ENCODE peak calls at places on chromosome 16, in eight cellular contexts. E is T-helper 17 cell, D is HFF-Myc, Y is HFFc6, S is RCC 7860, L is GM12878, O is AG09309, Q is ELF-1. V is an unnamed sample.

GRCh38 chr16:61374071-61374470 is 662.2 kb downstream of the CDH8 start:
- DNase-seq in E (no peak), D (no peak), Y (no peak), S (no peak), L (no peak), O (no peak), Q (no peak), V (no peak)

GRCh38 chr16:69564845-69565610 is 738 bp upstream of the NFAT5 start:
- DNase-seq in E (no peak), D (no peak), Y (no peak), S (no peak), L (no peak), O (no peak), Q (no peak), V (no peak)

GRCh38 chr16:52480237-52480636 is 66.7 kb downstream of the TOX3 start:
- DNase-seq in E (no peak), D (no peak), Y (no peak), S (no peak), L (no peak), O (no peak), Q (no peak), V (no peak)

GRCh38 chr16:67236551-67237395 is 9.8 kb downstream of the TMEM208 start:
- DNase-seq in E (peak; percentile 80), D (no peak), Y (peak; percentile 42), S (peak; percentile 17), L (no peak), O (no peak), Q (peak; percentile 90), V (no peak)

GRCh38 chr16:81567987-81568748 is 123.6 kb downstream of the CMIP start:
- DNase-seq in E (no peak), D (no peak), Y (peak; percentile 76), S (peak; percentile 92), L (no peak), O (peak; percentile 20), Q (no peak), V (no peak)

GRCh38 chr16:78444-79145 is 570 bp downstream of the MPG start:
- DNase-seq in E (no peak), D (no peak), Y (peak; percentile 38), S (no peak), L (no peak), O (no peak), Q (no peak), V (no peak)

GRCh38 chr16:30753596-30753995 is 5.4 kb downstream of the PHKG2 start:
- DNase-seq in E (no peak), D (no peak), Y (no peak), S (no peak), L (no peak), O (no peak), Q (no peak), V (no peak)

GRCh38 chr16:81996664-81997529 is 14.4 kb downstream of the SDR42E1 start:
- DNase-seq in E (no peak), D (peak; percentile 20), Y (peak; percentile 55), S (peak; percentile 47), L (no peak), O (peak; percentile 40), Q (peak; percentile 50), V (no peak)

GRCh38 chr16:2821483-2822157 is 4.6 kb downstream of the PRSS21 start:
- DNase-seq in E (no peak), D (no peak), Y (peak; percentile 6), S (no peak), L (no peak), O (no peak), Q (peak; percentile 76), V (no peak)

GRCh38 chr16:76818611-76819181 is 372.3 kb upstream of the MON1B start:
- DNase-seq in E (no peak), D (no peak), Y (no peak), S (no peak), L (no peak), O (no peak), Q (no peak), V (no peak)

GRCh38 chr16:23031508-23032098 is 117.6 kb downstream of the USP31 start:
- DNase-seq in E (no peak), D (no peak), Y (no peak), S (no peak), L (no peak), O (no peak), Q (peak; percentile 5), V (no peak)

V was measured in substantia nigra.